ENCODE peak calls at places on chromosomes 6 and 20, in nine cellular contexts. D is dorsolateral prefrontal cortex; Q is effector memory CD4-positive, alpha-beta T cell; M is IMR-90; N is activated B cell treated with CpG ODN at 0.5 μM for 24 hours; B is mesendoderm; W is germinal center; G is ovary; V is hypothalamus. P is an unnamed sample.

GRCh38 chr20:57062696-57063270 is 203.7 kb downstream of the BMP7 start:
- DNase-seq in N (no peak), D (no peak), Q (no peak), V (no peak), G (no peak), M (no peak), W (no peak), B (no peak), P (no peak)

GRCh38 chr6:33926451-33926850 is 122.6 kb upstream of the MLN start:
- DNase-seq in D (no peak), W (peak; percentile 36), M (no peak), G (no peak), B (peak; percentile 79), V (no peak), N (no peak), Q (no peak), P (no peak)

GRCh38 chr20:23164176-23164601 is 78.1 kb upstream of the CD93 start:
- DNase-seq in W (no peak), G (peak; percentile 67), V (no peak), N (no peak), B (no peak), Q (no peak), M (no peak), D (peak; percentile 69), P (no peak)

GRCh38 chr20:11108102-11108842 is 434.5 kb upstream of the JAG1 start:
- DNase-seq in D (no peak), M (peak; percentile 39), Q (no peak), B (peak; percentile 76), W (no peak), G (no peak), N (no peak), V (no peak), P (no peak)

GRCh38 chr6:147868493-147869222 is 360.2 kb downstream of the SAMD5 start:
- DNase-seq in M (peak; percentile 3), Q (no peak), N (no peak), W (no peak), G (no peak), V (no peak), B (no peak), D (no peak), P (no peak)

GRCh38 chr6:112017169-112017568 is 36.7 kb upstream of the CCN6 start:
- DNase-seq in V (no peak), G (no peak), B (no peak), M (no peak), W (no peak), N (no peak), D (no peak), Q (no peak), P (no peak)

GRCh38 chr6:140401666-140402255 is 1027.3 kb upstream of the CITED2 start:
- DNase-seq in V (no peak), B (no peak), M (peak; percentile 41), W (no peak), D (no peak), Q (no peak), G (no peak), N (no peak), P (no peak)

GRCh38 chr20:49579874-49580817 is 12.2 kb upstream of the PTGIS start:
- DNase-seq in M (peak; percentile 85), Q (no peak), W (no peak), B (no peak), G (peak; percentile 65), N (no peak), D (no peak), V (no peak), P (no peak)

GRCh38 chr20:25860531-25861150 is 164.0 kb upstream of the ZNF337 start:
- DNase-seq in M (no peak), N (no peak), W (no peak), V (no peak), G (no peak), B (no peak), D (peak; percentile 27), Q (no peak), P (no peak)

GRCh38 chr20:51828762-51829161 is 26.4 kb upstream of the SALL4 start:
- DNase-seq in Q (no peak), D (no peak), M (no peak), G (no peak), W (peak; percentile 19), N (no peak), B (no peak), V (no peak), P (no peak)

GRCh38 chr6:157763129-157763893 is 59.7 kb upstream of the SNX9 start:
- DNase-seq in B (peak; percentile 97), D (no peak), M (peak; percentile 65), V (no peak), G (peak; percentile 57), Q (peak; percentile 24), N (no peak), W (peak; percentile 23), P (no peak)

GRCh38 chr6:7909323-7910276 is 988 bp downstream of the TXNDC5 start:
- DNase-seq in B (peak; percentile 71), Q (no peak), W (peak; percentile 61), D (peak; percentile 37), G (peak; percentile 72), V (peak; percentile 6), N (peak; percentile 44), M (peak; percentile 27), P (peak; percentile 78)

P was measured in GM20000.